ENCODE peak calls at places on chromosomes 1 and 21, in four cellular contexts. P is heart left ventricle, H is fibroblast of lung, X is sigmoid colon. N is an unnamed sample.

GRCh38 chr1:176566004-176566975 is 103.3 kb downstream of the PAPPA2 start:
- DNase-seq in P (no peak), H (peak), X (no peak), N (no peak)

GRCh38 chr1:226069818-226070489 is 7.4 kb downstream of the H3-3A start:
- DNase-seq in X (no peak), H (no peak), P (no peak), N (no peak)

GRCh38 chr1:222466150-222466865 is 81.6 kb downstream of the HHIPL2 start:
- DNase-seq in X (no peak), H (no peak), P (no peak), N (no peak)

GRCh38 chr1:227766653-227767277 is 31.5 kb downstream of the SNAP47 start:
- DNase-seq in P (no peak), H (no peak), X (no peak), N (no peak)

GRCh38 chr1:31372961-31373896 is at the start of gene FABP3:
- DNase-seq in P (peak), H (peak), X (peak), N (peak)

GRCh38 chr21:35349378-35350080 is 300.4 kb upstream of the RUNX1 start:
- DNase-seq in X (no peak), P (no peak), H (peak), N (no peak)

GRCh38 chr1:153610334-153611023 is 2.5 kb downstream of the S100A16 start:
- DNase-seq in X (no peak), H (peak), P (no peak), N (peak)

GRCh38 chr1:115123116-115123515 is 33.8 kb upstream of the TSPAN2 start:
- DNase-seq in X (no peak), P (no peak), H (peak), N (no peak)

GRCh38 chr1:177586429-177586828 is 383.4 kb downstream of the SEC16B start:
- DNase-seq in P (no peak), X (no peak), H (peak), N (no peak)

GRCh38 chr21:44429894-44430293 is 25.4 kb upstream of the LRRC3 start:
- DNase-seq in H (no peak), P (no peak), X (no peak), N (no peak)

GRCh38 chr21:27143476-27143875 is 176.6 kb upstream of the ADAMTS5 start:
- DNase-seq in X (no peak), P (no peak), H (no peak), N (no peak)
- H3K4me3 ChIP-seq in X (no peak), P (no peak), H (no peak), N (no peak)

GRCh38 chr1:38730511-38731397 is 128.8 kb downstream of the RRAGC start:
- DNase-seq in X (no peak), P (no peak), H (peak), N (no peak)

GRCh38 chr1:38724160-38725131 is 135.1 kb downstream of the RRAGC start:
- DNase-seq in H (no peak), X (no peak), P (no peak), N (no peak)

GRCh38 chr1:38728176-38728908 is 131.2 kb downstream of the RRAGC start:
- DNase-seq in P (peak), H (peak), X (peak), N (peak)

GRCh38 chr1:38721816-38722215 is 137.8 kb downstream of the RRAGC start:
- DNase-seq in P (no peak), X (no peak), H (no peak), N (no peak)

GRCh38 chr1:38727629-38728175 is 131.9 kb downstream of the RRAGC start:
- DNase-seq in P (no peak), X (no peak), H (no peak), N (no peak)
- H3K4me3 ChIP-seq in P (no peak), X (no peak), H (no peak), N (peak)

GRCh38 chr1:1231400-1232223 is at the start of gene SDF4:
- DNase-seq in X (peak), H (peak), P (peak), N (peak)

GRCh38 chr1:1228187-1228586 is 3.6 kb downstream of the SDF4 start:
- DNase-seq in H (no peak), P (no peak), X (no peak), N (no peak)

GRCh38 chr1:1228596-1229321 is 3.0 kb downstream of the SDF4 start:
- DNase-seq in H (no peak), P (no peak), X (no peak), N (no peak)

GRCh38 chr1:1230656-1231399 is 973 bp downstream of the SDF4 start:
- DNase-seq in X (no peak), H (peak), P (no peak), N (no peak)

GRCh38 chr1:1229770-1230169 is 2.0 kb downstream of the SDF4 start:
- DNase-seq in H (no peak), X (no peak), P (no peak), N (no peak)
- H3K4me3 ChIP-seq in H (no peak), X (no peak), P (no peak), N (no peak)

GRCh38 chr1:244515680-244516079 is 54.6 kb downstream of the CATSPERE start:
- DNase-seq in X (no peak), H (no peak), P (no peak), N (no peak)

GRCh38 chr1:244513493-244513892 is 52.4 kb downstream of the CATSPERE start:
- DNase-seq in P (no peak), X (no peak), H (no peak), N (no peak)
- H3K4me3 ChIP-seq in P (no peak), X (no peak), H (no peak), N (no peak)

DNA sequence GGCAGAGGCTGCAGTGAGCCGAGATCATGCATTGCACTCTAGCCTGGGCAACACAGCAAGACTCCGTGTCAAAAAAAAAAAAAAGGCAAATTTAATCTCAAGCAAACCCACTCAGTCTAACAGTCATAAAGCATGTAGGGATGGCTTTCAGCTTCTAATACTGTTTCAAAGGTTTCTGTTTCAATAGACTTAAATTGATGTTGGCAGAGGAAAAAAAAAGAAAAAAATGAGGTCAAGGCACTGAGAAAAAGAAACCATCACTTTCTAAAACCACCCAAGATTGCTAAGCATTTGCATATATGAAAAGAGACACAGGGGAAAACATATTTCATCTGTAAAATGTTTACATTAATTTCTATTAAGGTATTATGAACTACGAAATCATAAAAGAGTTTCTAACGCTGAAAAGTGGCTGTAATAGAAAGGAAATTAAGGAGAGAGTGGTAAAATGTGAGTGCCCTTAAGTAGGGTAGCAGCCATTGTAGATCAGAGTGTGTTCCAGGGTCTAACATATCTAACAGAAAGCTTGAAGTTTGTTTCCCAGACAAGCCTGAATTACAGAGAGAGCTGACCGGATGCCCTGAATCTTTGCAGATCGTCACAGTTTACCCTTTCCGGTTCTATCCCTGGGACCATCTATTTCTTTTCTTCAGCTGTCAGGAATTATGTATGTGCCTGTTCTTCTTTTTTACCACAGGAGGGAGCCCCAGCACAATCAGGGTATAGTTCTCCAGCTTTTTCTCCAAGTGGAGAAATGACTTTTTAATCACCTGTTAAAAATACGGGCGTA is 70.0 kb downstream of the PLD5 start:
- DNase-seq in P (no peak), H (peak), X (no peak), N (peak)
- H3K4me3 ChIP-seq in P (no peak), H (no peak), X (no peak), N (no peak)

DNA sequence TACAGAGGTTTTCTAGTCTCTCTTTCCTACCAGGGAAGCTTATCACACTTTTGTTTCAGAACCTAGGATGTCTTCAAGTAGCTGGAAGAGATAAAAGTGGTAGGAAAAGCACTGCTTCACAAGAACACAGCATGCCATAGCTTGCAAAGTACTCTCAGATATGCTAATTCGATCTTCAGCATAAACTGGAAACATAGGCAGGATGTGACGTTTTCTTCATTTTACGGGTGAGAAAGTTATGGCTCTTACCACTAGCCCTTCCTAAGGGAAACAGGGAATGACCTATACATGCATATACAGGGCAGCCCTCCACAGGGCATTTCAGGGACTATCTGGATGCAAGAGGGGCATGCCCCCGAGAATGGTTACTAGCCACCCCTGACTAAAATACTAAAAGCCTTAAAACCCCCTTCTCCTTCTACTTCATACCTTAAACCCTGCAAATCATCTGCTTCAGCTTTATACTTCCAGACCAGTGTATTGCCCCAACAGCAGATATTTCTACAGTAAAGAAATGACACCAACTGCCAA is 2.5 kb downstream of the C1orf116 start:
- DNase-seq in P (no peak), X (no peak), H (no peak), N (no peak)
- H3K4me3 ChIP-seq in P (no peak), X (no peak), H (no peak), N (no peak)

GRCh38 chr1:204435246-204435885 is 23.7 kb upstream of the PPP1R15B start:
- DNase-seq in P (no peak), H (peak), X (no peak), N (no peak)
- H3K4me3 ChIP-seq in P (no peak), H (no peak), X (no peak), N (no peak)

GRCh38 chr1:111938123-111938522 is 51.3 kb downstream of the KCND3 start:
- DNase-seq in X (peak), P (no peak), H (no peak), N (no peak)
- H3K4me3 ChIP-seq in X (no peak), P (no peak), H (no peak), N (no peak)

DNA sequence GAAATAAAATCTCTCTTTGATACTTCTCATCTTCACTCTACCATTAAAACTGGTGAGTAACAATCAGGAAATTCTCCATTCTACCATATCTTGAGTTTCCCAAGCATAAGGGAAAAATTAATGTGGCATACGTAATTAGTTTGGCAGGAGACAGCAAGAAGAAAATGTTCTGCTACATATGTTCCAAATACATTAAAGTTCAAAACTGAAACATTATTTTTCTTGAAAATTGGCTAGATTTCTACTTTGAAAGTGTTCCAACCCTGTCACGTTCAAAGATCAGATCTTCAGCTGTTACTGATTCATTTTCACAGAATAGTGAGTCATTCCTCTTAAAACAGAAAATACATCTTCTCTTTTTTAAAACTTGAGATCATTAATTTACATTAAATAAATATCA is 48.5 kb downstream of the PIGK start:
- DNase-seq in H (peak), P (no peak), X (no peak), N (no peak)
- H3K4me3 ChIP-seq in H (no peak), P (no peak), X (no peak), N (no peak)

GRCh38 chr1:2049517-2050481 is at the start of gene PRKCZ:
- DNase-seq in X (peak), H (peak), P (peak), N (no peak)
- H3K4me3 ChIP-seq in X (peak), H (no peak), P (peak), N (no peak)

N was measured in BE2C.